ENCODE peak calls at places on chromosomes 2 and 18, in nine cellular contexts. E is stimulated activated CD4-positive, alpha-beta T cell treated with anti-CD3 and anti-CD28 coated beads, Interleukin-15, amount 100 ng/mL, for 1 hour; F is epithelial cell of prostate; K is RKO; C is mucosa of descending colon; T is M059J; Q is smooth muscle cell of the brain vasculature; M is stimulated activated CD8-positive, alpha-beta memory T cell treated with anti-CD3 and anti-CD28 coated beads, Interleukin-15, amount 100 ng/mL, for 48 hours; A is NCI-H524. S is an unnamed sample.

GRCh38 chr2:169734172-169734847 is 678 bp downstream of the KLHL23 start:
- DNase-seq in E (peak), F (no peak), K (no peak), C (no peak), T (peak), Q (no peak), M (no peak), A (no peak), S (no peak)

GRCh38 chr2:238424313-238424700 is 2.4 kb upstream of the ASB1 start:
- DNase-seq in E (no peak), F (no peak), K (no peak), C (no peak), T (peak), Q (no peak), M (no peak), A (no peak), S (no peak)

GRCh38 chr2:72745679-72746368 is 80.0 kb downstream of the EXOC6B start:
- DNase-seq in E (no peak), F (no peak), K (peak), C (no peak), T (peak), Q (peak), M (no peak), A (peak), S (no peak)

GRCh38 chr2:55137024-55137958 is 87.0 kb upstream of the RTN4 start:
- DNase-seq in E (no peak), F (no peak), K (no peak), C (peak), T (no peak), Q (no peak), M (no peak), A (no peak), S (no peak)

GRCh38 chr18:50454379-50455005 is 79.6 kb downstream of the SKA1 start:
- DNase-seq in E (no peak), F (peak), K (no peak), C (no peak), T (peak), Q (no peak), M (no peak), A (no peak), S (no peak)

GRCh38 chr18:48825101-48825745 is 125.5 kb downstream of the SMAD7 start:
- DNase-seq in E (no peak), F (no peak), K (no peak), C (no peak), T (peak), Q (no peak), M (no peak), A (no peak), S (peak)

GRCh38 chr2:3387011-3387410 is 7.5 kb downstream of the TRAPPC12 start:
- DNase-seq in E (no peak), F (no peak), K (no peak), C (no peak), T (no peak), Q (no peak), M (no peak), A (no peak), S (no peak)

GRCh38 chr18:74342416-74343043 is 26.9 kb downstream of the C18orf63 start:
- DNase-seq in E (no peak), F (peak), K (peak), C (no peak), T (peak), Q (peak), M (no peak), A (peak), S (no peak)

GRCh38 chr2:37068671-37069070 is 15.5 kb downstream of the HEATR5B start:
- DNase-seq in E (no peak), F (no peak), K (no peak), C (no peak), T (no peak), Q (no peak), M (no peak), A (no peak), S (no peak)

GRCh38 chr2:226446406-226447001 is 353.1 kb downstream of the IRS1 start:
- DNase-seq in E (no peak), F (no peak), K (no peak), C (no peak), T (peak), Q (no peak), M (no peak), A (no peak), S (no peak)

GRCh38 chr2:36973320-36973719 is 7.0 kb upstream of the STRN start:
- DNase-seq in E (no peak), F (no peak), K (no peak), C (no peak), T (no peak), Q (no peak), M (no peak), A (no peak), S (no peak)

GRCh38 chr2:84731185-84731584 is 149.7 kb downstream of the TRABD2A start:
- DNase-seq in E (no peak), F (no peak), K (no peak), C (no peak), T (no peak), Q (no peak), M (no peak), A (no peak), S (no peak)

GRCh38 chr2:174835797-174836255 is 71.6 kb upstream of the CHRNA1 start:
- DNase-seq in E (peak), F (peak), K (no peak), C (no peak), T (peak), Q (peak), M (peak), A (no peak), S (no peak)

GRCh38 chr2:85246348-85246747 is 81.4 kb downstream of the TGOLN2 start:
- DNase-seq in E (no peak), F (no peak), K (no peak), C (no peak), T (no peak), Q (no peak), M (no peak), A (peak), S (no peak)

GRCh38 chr18:23810396-23810795 is 121.1 kb downstream of the LAMA3 start:
- DNase-seq in E (no peak), F (no peak), K (no peak), C (no peak), T (no peak), Q (no peak), M (no peak), A (peak), S (no peak)

GRCh38 chr2:9846554-9846953 is 3.3 kb downstream of the TAF1B start:
- DNase-seq in E (no peak), F (peak), K (peak), C (no peak), T (peak), Q (no peak), M (no peak), A (no peak), S (no peak)

GRCh38 chr2:182949572-182950189 is 83.2 kb upstream of the FRZB start:
- DNase-seq in E (no peak), F (peak), K (peak), C (no peak), T (peak), Q (no peak), M (no peak), A (no peak), S (peak)

GRCh38 chr2:63378589-63378988 is 209.7 kb downstream of the WDPCP start:
- DNase-seq in E (no peak), F (peak), K (no peak), C (no peak), T (peak), Q (no peak), M (no peak), A (no peak), S (no peak)

GRCh38 chr2:58834404-58834803 is 593.3 kb upstream of the FANCL start:
- DNase-seq in E (no peak), F (no peak), K (peak), C (no peak), T (peak), Q (peak), M (no peak), A (no peak), S (no peak)

GRCh38 chr2:16119741-16120140 is 179.4 kb downstream of the MYCN start:
- DNase-seq in E (no peak), F (no peak), K (no peak), C (no peak), T (no peak), Q (no peak), M (no peak), A (no peak), S (no peak)

GRCh38 chr18:33583901-33584300 is 5.9 kb downstream of the ASXL3 start:
- DNase-seq in E (no peak), F (no peak), K (no peak), C (no peak), T (no peak), Q (no peak), M (no peak), A (no peak), S (no peak)

GRCh38 chr2:46873632-46874068 is 42.0 kb downstream of the MCFD2 start:
- DNase-seq in E (peak), F (peak), K (peak), C (peak), T (peak), Q (peak), M (peak), A (no peak), S (peak)

GRCh38 chr2:65392609-65393008 is 39.8 kb downstream of the SPRED2 start:
- DNase-seq in E (no peak), F (no peak), K (no peak), C (no peak), T (no peak), Q (no peak), M (no peak), A (no peak), S (no peak)

GRCh38 chr2:62485780-62486765 is 19.9 kb downstream of the TMEM17 start:
- DNase-seq in E (no peak), F (no peak), K (no peak), C (no peak), T (peak), Q (no peak), M (no peak), A (no peak), S (no peak)

GRCh38 chr2:145106293-145106692 is 586.4 kb upstream of the ZEB2 start:
- DNase-seq in E (no peak), F (peak), K (no peak), C (no peak), T (no peak), Q (no peak), M (no peak), A (no peak), S (no peak)

GRCh38 chr2:25251032-25251460 is 82.7 kb upstream of the POMC start:
- DNase-seq in E (peak), F (no peak), K (no peak), C (no peak), T (no peak), Q (no peak), M (no peak), A (no peak), S (no peak)

GRCh38 chr2:63364866-63365265 is 223.4 kb downstream of the WDPCP start:
- DNase-seq in E (no peak), F (no peak), K (no peak), C (no peak), T (no peak), Q (no peak), M (no peak), A (no peak), S (no peak)

GRCh38 chr2:205574041-205574440 is 108.3 kb upstream of the NRP2 start:
- DNase-seq in E (no peak), F (peak), K (no peak), C (no peak), T (peak), Q (no peak), M (no peak), A (no peak), S (no peak)

GRCh38 chr2:189096769-189097447 is 82.7 kb downstream of the COL5A2 start:
- DNase-seq in E (no peak), F (no peak), K (peak), C (no peak), T (peak), Q (no peak), M (no peak), A (no peak), S (no peak)

S was measured in right atrium auricular region.